ENCODE peak calls at places on chromosomes 11 and 22, in ten cellular contexts. One of them, this sample, is unnamed.

GRCh38 chr11:363948-364761 is 5.1 kb upstream of the B4GALNT4 start:
- DNase-seq in spleen: peak
- DNase-seq in HepG2: peak
- DNase-seq in stomach: peak
- DNase-seq in prostate gland: peak
- DNase-seq in H1: peak
- DNase-seq in K562: no peak
- DNase-seq in vagina: no peak
- DNase-seq in transverse colon: peak
- DNase-seq in HCT116: peak
- DNase-seq in this sample: peak

GRCh38 chr11:73415854-73416615 is 39.8 kb downstream of the RELT start:
- DNase-seq in HCT116: no peak
- DNase-seq in K562: no peak
- DNase-seq in stomach: no peak
- DNase-seq in HepG2: no peak
- DNase-seq in vagina: no peak
- DNase-seq in spleen: no peak
- DNase-seq in transverse colon: no peak
- DNase-seq in prostate gland: no peak
- DNase-seq in H1: no peak
- DNase-seq in this sample: no peak

GRCh38 chr11:43699879-43700278 is 19.3 kb downstream of the HSD17B12 start:
- DNase-seq in K562: peak
- DNase-seq in prostate gland: no peak
- DNase-seq in H1: no peak
- DNase-seq in stomach: no peak
- DNase-seq in transverse colon: no peak
- DNase-seq in HepG2: no peak
- DNase-seq in HCT116: no peak
- DNase-seq in vagina: no peak
- DNase-seq in spleen: no peak
- DNase-seq in this sample: no peak

GRCh38 chr11:104776501-104777170 is 121.6 kb downstream of the CASP12 start:
- DNase-seq in spleen: no peak
- DNase-seq in prostate gland: no peak
- DNase-seq in HCT116: no peak
- DNase-seq in H1: no peak
- DNase-seq in vagina: no peak
- DNase-seq in transverse colon: no peak
- DNase-seq in K562: no peak
- DNase-seq in HepG2: no peak
- DNase-seq in stomach: no peak
- DNase-seq in this sample: no peak

GRCh38 chr22:23070418-23071162 is at the start of gene GNAZ:
- DNase-seq in vagina: no peak
- DNase-seq in stomach: no peak
- DNase-seq in prostate gland: no peak
- DNase-seq in HepG2: no peak
- DNase-seq in K562: no peak
- DNase-seq in transverse colon: no peak
- DNase-seq in spleen: peak
- DNase-seq in H1: peak
- DNase-seq in HCT116: no peak
- DNase-seq in this sample: peak

GRCh38 chr11:18536195-18536594 is 9.5 kb upstream of the TSG101 start:
- DNase-seq in HCT116: no peak
- DNase-seq in stomach: no peak
- DNase-seq in prostate gland: no peak
- DNase-seq in vagina: no peak
- DNase-seq in K562: no peak
- DNase-seq in H1: no peak
- DNase-seq in spleen: no peak
- DNase-seq in HepG2: no peak
- DNase-seq in transverse colon: no peak
- DNase-seq in this sample: no peak

GRCh38 chr11:74468058-74468457 is 709 bp upstream of the KCNE3 start:
- DNase-seq in K562: no peak
- DNase-seq in stomach: no peak
- DNase-seq in H1: no peak
- DNase-seq in prostate gland: no peak
- DNase-seq in HCT116: no peak
- DNase-seq in HepG2: no peak
- DNase-seq in transverse colon: no peak
- DNase-seq in spleen: no peak
- DNase-seq in vagina: no peak
- DNase-seq in this sample: no peak

GRCh38 chr22:23547818-23548500 is 32.1 kb downstream of the IGLL1 start:
- DNase-seq in prostate gland: no peak
- DNase-seq in spleen: peak
- DNase-seq in HCT116: no peak
- DNase-seq in HepG2: no peak
- DNase-seq in stomach: no peak
- DNase-seq in H1: no peak
- DNase-seq in K562: no peak
- DNase-seq in vagina: no peak
- DNase-seq in transverse colon: no peak
- DNase-seq in this sample: peak

GRCh38 chr11:75325713-75326438 is 25.6 kb downstream of the ARRB1 start:
- DNase-seq in stomach: peak
- DNase-seq in HCT116: peak
- DNase-seq in vagina: no peak
- DNase-seq in prostate gland: no peak
- DNase-seq in HepG2: no peak
- DNase-seq in K562: no peak
- DNase-seq in transverse colon: no peak
- DNase-seq in spleen: no peak
- DNase-seq in H1: no peak
- DNase-seq in this sample: no peak

DNA sequence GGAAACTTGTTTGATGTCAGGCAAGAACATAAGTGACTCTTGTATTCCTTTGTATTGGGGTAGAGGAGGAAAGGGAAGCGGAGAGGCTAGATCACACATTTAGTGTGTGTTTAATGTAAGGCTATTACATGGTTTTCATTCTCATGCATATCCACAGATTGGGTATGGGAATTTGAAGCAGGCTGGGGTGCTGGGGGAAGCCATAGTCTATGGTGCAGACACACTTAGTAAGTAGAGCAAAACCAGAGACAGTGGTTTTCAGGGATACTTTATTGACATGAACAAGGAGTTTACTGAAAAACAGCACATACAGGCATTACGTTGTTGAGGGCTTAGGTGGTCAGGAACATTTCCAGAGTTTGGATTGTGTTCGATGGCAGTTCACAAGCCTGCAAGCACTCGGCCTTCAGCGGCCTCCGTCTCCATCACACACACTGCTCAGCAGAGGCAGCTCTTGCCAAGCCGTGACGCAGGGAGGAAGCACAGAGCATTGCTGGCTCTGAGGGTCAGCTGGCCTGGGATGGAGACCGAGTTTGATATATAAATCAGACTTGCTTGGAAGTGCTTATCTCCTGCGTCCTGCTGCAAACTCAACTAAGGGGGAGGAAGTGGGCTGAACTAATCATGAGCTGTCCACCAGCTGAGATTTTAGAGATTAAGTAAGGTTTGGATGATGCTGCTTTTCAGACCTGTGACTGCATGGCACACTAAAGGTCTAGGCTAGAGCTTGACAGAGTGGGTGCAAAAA is 25.3 kb downstream of the SCN3B start:
- DNase-seq in HCT116: no peak
- DNase-seq in stomach: peak
- DNase-seq in K562: peak
- DNase-seq in HepG2: no peak
- DNase-seq in transverse colon: peak
- DNase-seq in prostate gland: no peak
- DNase-seq in H1: no peak
- DNase-seq in spleen: no peak
- DNase-seq in vagina: no peak
- DNase-seq in this sample: peak
- TF ChIP-seq POLR2A in HCT116: no peak
- TF ChIP-seq POLR2A in stomach: no peak
- TF ChIP-seq POLR2A in K562: no peak
- TF ChIP-seq POLR2A in HepG2: no peak
- TF ChIP-seq POLR2A in transverse colon: no peak
- TF ChIP-seq POLR2A in prostate gland: no peak
- TF ChIP-seq POLR2A in H1: no peak
- TF ChIP-seq POLR2A in spleen: no peak
- TF ChIP-seq POLR2A in vagina: no peak
- TF ChIP-seq POLR2A in this sample: no peak

DNA sequence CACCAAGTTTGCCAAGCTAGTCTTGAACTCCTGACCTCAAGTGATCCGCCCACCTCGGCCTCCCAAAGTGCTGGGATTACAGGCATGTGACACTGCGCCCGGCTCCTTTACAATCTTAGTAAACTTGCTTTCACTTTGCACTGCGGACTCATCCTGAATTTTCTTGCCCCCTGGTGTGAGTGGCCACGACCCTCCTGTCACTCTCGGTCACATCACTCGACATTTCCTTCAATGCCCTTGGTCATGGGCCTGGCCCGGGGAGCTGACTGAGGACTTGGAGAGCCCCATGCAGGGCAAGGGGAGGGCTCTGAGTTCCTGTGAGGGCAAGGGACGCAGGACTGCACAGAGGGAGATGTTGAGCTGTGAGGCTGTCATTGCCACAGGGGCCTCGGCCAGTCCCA is 21.4 kb downstream of the A4GALT start:
- DNase-seq in spleen: no peak
- DNase-seq in K562: no peak
- DNase-seq in HCT116: no peak
- DNase-seq in transverse colon: no peak
- DNase-seq in vagina: no peak
- DNase-seq in prostate gland: no peak
- DNase-seq in stomach: no peak
- DNase-seq in HepG2: no peak
- DNase-seq in H1: no peak
- DNase-seq in this sample: no peak
- TF ChIP-seq POLR2AphosphoS5 in spleen: peak
- TF ChIP-seq POLR2AphosphoS5 in K562: no peak
- TF ChIP-seq POLR2AphosphoS5 in HCT116: no peak
- TF ChIP-seq POLR2AphosphoS5 in transverse colon: no peak
- TF ChIP-seq POLR2AphosphoS5 in vagina: no peak
- TF ChIP-seq POLR2AphosphoS5 in prostate gland: no peak
- TF ChIP-seq POLR2AphosphoS5 in stomach: no peak
- TF ChIP-seq POLR2AphosphoS5 in HepG2: no peak
- TF ChIP-seq POLR2AphosphoS5 in H1: no peak
- TF ChIP-seq POLR2AphosphoS5 in this sample: no peak

GRCh38 chr11:3132831-3133455 is 32.2 kb downstream of the OSBPL5 start:
- DNase-seq in transverse colon: peak
- DNase-seq in HepG2: no peak
- DNase-seq in prostate gland: no peak
- DNase-seq in K562: no peak
- DNase-seq in HCT116: no peak
- DNase-seq in spleen: peak
- DNase-seq in stomach: no peak
- DNase-seq in vagina: no peak
- DNase-seq in H1: no peak
- DNase-seq in this sample: no peak

GRCh38 chr11:3135491-3136440 is 29.3 kb downstream of the OSBPL5 start:
- DNase-seq in vagina: no peak
- DNase-seq in transverse colon: peak
- DNase-seq in stomach: no peak
- DNase-seq in HepG2: no peak
- DNase-seq in K562: no peak
- DNase-seq in H1: no peak
- DNase-seq in spleen: peak
- DNase-seq in prostate gland: no peak
- DNase-seq in HCT116: no peak
- DNase-seq in this sample: no peak

GRCh38 chr11:3134218-3134621 is 30.9 kb downstream of the OSBPL5 start:
- DNase-seq in stomach: no peak
- DNase-seq in HCT116: no peak
- DNase-seq in transverse colon: peak
- DNase-seq in HepG2: no peak
- DNase-seq in vagina: no peak
- DNase-seq in H1: no peak
- DNase-seq in spleen: peak
- DNase-seq in prostate gland: no peak
- DNase-seq in K562: no peak
- DNase-seq in this sample: no peak

GRCh38 chr11:3133456-3134217 is 31.5 kb downstream of the OSBPL5 start:
- DNase-seq in H1: no peak
- DNase-seq in spleen: peak
- DNase-seq in K562: no peak
- DNase-seq in transverse colon: peak
- DNase-seq in prostate gland: no peak
- DNase-seq in HCT116: no peak
- DNase-seq in stomach: no peak
- DNase-seq in vagina: no peak
- DNase-seq in HepG2: no peak
- DNase-seq in this sample: no peak

DNA sequence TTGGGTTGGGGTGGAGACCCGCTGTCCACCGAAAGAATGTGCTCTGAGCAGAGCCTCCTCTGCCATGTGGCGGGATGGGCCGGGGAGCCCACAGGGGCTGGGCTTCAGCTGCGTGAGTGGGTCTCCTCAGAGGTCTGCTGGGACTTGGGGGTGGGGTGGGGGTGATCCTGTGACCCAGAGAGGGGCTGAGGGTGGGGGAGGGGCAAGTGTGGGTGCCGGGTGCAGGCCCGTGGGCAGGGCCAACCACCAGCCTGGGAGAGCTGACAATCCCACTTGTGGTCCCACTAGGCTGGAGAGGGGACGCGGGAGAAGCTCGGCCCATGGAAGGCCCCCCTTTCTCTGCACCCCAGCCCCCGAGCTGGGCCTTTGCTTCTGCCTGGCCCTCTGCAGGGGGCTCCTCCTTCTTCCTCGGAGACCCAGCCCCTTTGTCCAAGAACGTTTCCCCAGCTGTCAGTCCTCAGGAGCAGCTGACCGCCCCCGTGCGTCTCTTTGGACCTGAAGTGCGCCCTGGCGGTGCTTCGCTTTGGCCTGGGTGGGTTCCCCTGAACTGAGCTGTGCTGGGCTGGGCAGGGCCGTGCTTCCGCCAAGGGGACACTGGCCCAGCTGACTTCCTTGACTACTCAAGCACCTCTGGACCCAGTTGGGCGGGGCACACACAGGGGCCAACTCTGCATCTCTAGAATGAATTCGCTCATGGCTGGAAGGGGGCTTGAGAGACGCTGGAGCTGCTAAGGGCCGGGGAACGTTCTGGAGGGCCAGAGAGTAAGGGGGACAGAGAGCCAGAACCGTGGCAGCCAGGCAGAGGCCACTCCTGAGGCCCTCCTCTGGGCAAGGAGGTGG is 30.2 kb downstream of the OSBPL5 start:
- DNase-seq in HCT116: no peak
- DNase-seq in spleen: peak
- DNase-seq in vagina: no peak
- DNase-seq in H1: no peak
- DNase-seq in stomach: no peak
- DNase-seq in K562: no peak
- DNase-seq in transverse colon: peak
- DNase-seq in HepG2: no peak
- DNase-seq in prostate gland: no peak
- DNase-seq in this sample: no peak
- H3K4me3 ChIP-seq in HCT116: no peak
- H3K4me3 ChIP-seq in spleen: no peak
- H3K4me3 ChIP-seq in vagina: no peak
- H3K4me3 ChIP-seq in H1: no peak
- H3K4me3 ChIP-seq in stomach: no peak
- H3K4me3 ChIP-seq in K562: no peak
- H3K4me3 ChIP-seq in transverse colon: no peak
- H3K4me3 ChIP-seq in HepG2: no peak
- H3K4me3 ChIP-seq in prostate gland: no peak
- H3K4me3 ChIP-seq in this sample: no peak

GRCh38 chr22:19479358-19480172 is at the start of gene CDC45:
- DNase-seq in H1: peak
- DNase-seq in vagina: no peak
- DNase-seq in HCT116: peak
- DNase-seq in K562: peak
- DNase-seq in prostate gland: peak
- DNase-seq in stomach: peak
- DNase-seq in HepG2: peak
- DNase-seq in transverse colon: peak
- DNase-seq in spleen: peak
- DNase-seq in this sample: peak
- TF ChIP-seq POLR2A in H1: peak
- TF ChIP-seq POLR2A in vagina: no peak
- TF ChIP-seq POLR2A in HCT116: no peak
- TF ChIP-seq POLR2A in K562: no peak
- TF ChIP-seq POLR2A in prostate gland: peak
- TF ChIP-seq POLR2A in stomach: no peak
- TF ChIP-seq POLR2A in HepG2: peak
- TF ChIP-seq POLR2A in transverse colon: no peak
- TF ChIP-seq POLR2A in spleen: peak
- TF ChIP-seq POLR2A in this sample: no peak